ENCODE peak calls at places on chromosome 7, in five cellular contexts. One of them, this sample, is unnamed.
A peak's percentile ranks its signal among the peaks of the same experiment; 100 is the strongest.

GRCh38 chr7:28075674-28076358 is 104.8 kb downstream of the JAZF1 start:
- DNase-seq in ovary: no peak
- DNase-seq in GDM1: no peak
- DNase-seq in SHP77 treated with DMSO at 0.1 percent for 48 hours: peak; percentile 85
- DNase-seq in dermis microvascular lymphatic vessel endothelial cell: no peak
- DNase-seq in this sample: peak; percentile 80

GRCh38 chr7:44880317-44881018 is 4.9 kb downstream of the PURB start:
- DNase-seq in ovary: no peak
- DNase-seq in GDM1: no peak
- DNase-seq in SHP77 treated with DMSO at 0.1 percent for 48 hours: no peak
- DNase-seq in dermis microvascular lymphatic vessel endothelial cell: no peak
- DNase-seq in this sample: no peak

GRCh38 chr7:90167361-90167760 is 13.1 kb downstream of the STEAP1 start:
- DNase-seq in ovary: no peak
- DNase-seq in GDM1: no peak
- DNase-seq in SHP77 treated with DMSO at 0.1 percent for 48 hours: no peak
- DNase-seq in dermis microvascular lymphatic vessel endothelial cell: no peak
- DNase-seq in this sample: no peak

GRCh38 chr7:27671675-27672074 is 9.0 kb upstream of the HIBADH start:
- DNase-seq in ovary: no peak
- DNase-seq in GDM1: no peak
- DNase-seq in SHP77 treated with DMSO at 0.1 percent for 48 hours: no peak
- DNase-seq in dermis microvascular lymphatic vessel endothelial cell: no peak
- DNase-seq in this sample: no peak

GRCh38 chr7:31896929-31897328 is 173.3 kb downstream of the PDE1C start:
- DNase-seq in ovary: no peak
- DNase-seq in GDM1: no peak
- DNase-seq in SHP77 treated with DMSO at 0.1 percent for 48 hours: peak; percentile 90
- DNase-seq in dermis microvascular lymphatic vessel endothelial cell: no peak
- DNase-seq in this sample: no peak

GRCh38 chr7:140229591-140230516 is 53.1 kb upstream of the KDM7A start:
- DNase-seq in ovary: no peak
- DNase-seq in GDM1: no peak
- DNase-seq in SHP77 treated with DMSO at 0.1 percent for 48 hours: no peak
- DNase-seq in dermis microvascular lymphatic vessel endothelial cell: no peak
- DNase-seq in this sample: no peak

GRCh38 chr7:30750574-30751256 is 1.2 kb upstream of the INMT start:
- DNase-seq in ovary: no peak
- DNase-seq in GDM1: no peak
- DNase-seq in SHP77 treated with DMSO at 0.1 percent for 48 hours: no peak
- DNase-seq in dermis microvascular lymphatic vessel endothelial cell: no peak
- DNase-seq in this sample: no peak

GRCh38 chr7:135970682-135971365 is 6.3 kb downstream of the MTPN start:
- DNase-seq in ovary: no peak
- DNase-seq in GDM1: peak; percentile 58
- DNase-seq in SHP77 treated with DMSO at 0.1 percent for 48 hours: no peak
- DNase-seq in dermis microvascular lymphatic vessel endothelial cell: no peak
- DNase-seq in this sample: peak; percentile 2

GRCh38 chr7:123797673-123798526 is 47.1 kb upstream of the HYAL4 start:
- DNase-seq in ovary: no peak
- DNase-seq in GDM1: no peak
- DNase-seq in SHP77 treated with DMSO at 0.1 percent for 48 hours: peak; percentile 35
- DNase-seq in dermis microvascular lymphatic vessel endothelial cell: peak; percentile 36
- DNase-seq in this sample: peak; percentile 37

GRCh38 chr7:6106140-6106904 is 75.1 kb downstream of the ANKRD61 start:
- DNase-seq in ovary: peak; percentile 9
- DNase-seq in GDM1: peak; percentile 24
- DNase-seq in SHP77 treated with DMSO at 0.1 percent for 48 hours: no peak
- DNase-seq in dermis microvascular lymphatic vessel endothelial cell: no peak
- DNase-seq in this sample: peak; percentile 84

GRCh38 chr7:76185187-76185915 is 16.3 kb upstream of the SRRM3 start:
- DNase-seq in ovary: no peak
- DNase-seq in GDM1: no peak
- DNase-seq in SHP77 treated with DMSO at 0.1 percent for 48 hours: no peak
- DNase-seq in dermis microvascular lymphatic vessel endothelial cell: no peak
- DNase-seq in this sample: no peak

GRCh38 chr7:28358423-28358868 is 53.9 kb upstream of the CREB5 start:
- DNase-seq in ovary: no peak
- DNase-seq in GDM1: no peak
- DNase-seq in SHP77 treated with DMSO at 0.1 percent for 48 hours: no peak
- DNase-seq in dermis microvascular lymphatic vessel endothelial cell: no peak
- DNase-seq in this sample: peak; percentile 79

GRCh38 chr7:50474382-50475155 is 24.4 kb upstream of the FIGNL1 start:
- DNase-seq in ovary: no peak
- DNase-seq in GDM1: no peak
- DNase-seq in SHP77 treated with DMSO at 0.1 percent for 48 hours: no peak
- DNase-seq in dermis microvascular lymphatic vessel endothelial cell: no peak
- DNase-seq in this sample: peak; percentile 59